ENCODE peak calls at places on chromosomes 2 and 18, in nine cellular contexts. F, X, T, R, J, U, V, G and I are unnamed samples.
A peak's percentile ranks its signal among the peaks of the same experiment; 100 is the strongest.

GRCh38 chr18:46220116-46220515 is 115.9 kb downstream of the HAUS1 start:
- DNase-seq in F (no peak), X (no peak), T (no peak), R (no peak), J (no peak), U (no peak), V (peak; percentile 16), G (peak; percentile 63), I (no peak)

GRCh38 chr2:224221455-224221913 is 180.4 kb downstream of the FAM124B start:
- DNase-seq in F (peak; percentile 88), X (no peak), T (no peak), R (peak; percentile 52), J (no peak), U (no peak), V (peak; percentile 97), G (peak; percentile 87), I (peak; percentile 93)

GRCh38 chr18:2112435-2113045 is 458.8 kb downstream of the METTL4 start:
- DNase-seq in F (no peak), X (no peak), T (no peak), R (no peak), J (no peak), U (no peak), V (peak; percentile 81), G (peak; percentile 8), I (peak; percentile 55)

GRCh38 chr18:35076556-35076955 is 35.3 kb downstream of the MAPRE2 start:
- DNase-seq in F (peak; percentile 93), X (no peak), T (no peak), R (no peak), J (no peak), U (no peak), V (peak; percentile 41), G (peak; percentile 93), I (peak; percentile 35)

GRCh38 chr2:105592288-105592687 is 152.4 kb upstream of the NCK2 start:
- DNase-seq in F (no peak), X (no peak), T (no peak), R (no peak), J (no peak), U (no peak), V (no peak), G (no peak), I (no peak)

GRCh38 chr2:128775064-128775347 is 456.3 kb upstream of the HS6ST1 start:
- DNase-seq in F (no peak), X (no peak), T (no peak), R (peak; percentile 7), J (no peak), U (no peak), V (no peak), G (no peak), I (no peak)

GRCh38 chr2:43215673-43216255 is 10.6 kb downstream of the ZFP36L2 start:
- DNase-seq in F (no peak), X (no peak), T (no peak), R (no peak), J (peak; percentile 3), U (no peak), V (no peak), G (no peak), I (no peak)

GRCh38 chr2:26608557-26608956 is 32.6 kb downstream of the CIB4 start:
- DNase-seq in F (no peak), X (no peak), T (no peak), R (no peak), J (no peak), U (no peak), V (no peak), G (no peak), I (no peak)

GRCh38 chr2:130302164-130302886 is 40.4 kb upstream of the IMP4 start:
- DNase-seq in F (no peak), X (no peak), T (no peak), R (no peak), J (no peak), U (no peak), V (no peak), G (no peak), I (no peak)

GRCh38 chr18:77086656-77087390 is 45.8 kb downstream of the MBP start:
- DNase-seq in F (peak; percentile 65), X (no peak), T (peak; percentile 59), R (no peak), J (no peak), U (no peak), V (no peak), G (peak; percentile 36), I (no peak)

DNA sequence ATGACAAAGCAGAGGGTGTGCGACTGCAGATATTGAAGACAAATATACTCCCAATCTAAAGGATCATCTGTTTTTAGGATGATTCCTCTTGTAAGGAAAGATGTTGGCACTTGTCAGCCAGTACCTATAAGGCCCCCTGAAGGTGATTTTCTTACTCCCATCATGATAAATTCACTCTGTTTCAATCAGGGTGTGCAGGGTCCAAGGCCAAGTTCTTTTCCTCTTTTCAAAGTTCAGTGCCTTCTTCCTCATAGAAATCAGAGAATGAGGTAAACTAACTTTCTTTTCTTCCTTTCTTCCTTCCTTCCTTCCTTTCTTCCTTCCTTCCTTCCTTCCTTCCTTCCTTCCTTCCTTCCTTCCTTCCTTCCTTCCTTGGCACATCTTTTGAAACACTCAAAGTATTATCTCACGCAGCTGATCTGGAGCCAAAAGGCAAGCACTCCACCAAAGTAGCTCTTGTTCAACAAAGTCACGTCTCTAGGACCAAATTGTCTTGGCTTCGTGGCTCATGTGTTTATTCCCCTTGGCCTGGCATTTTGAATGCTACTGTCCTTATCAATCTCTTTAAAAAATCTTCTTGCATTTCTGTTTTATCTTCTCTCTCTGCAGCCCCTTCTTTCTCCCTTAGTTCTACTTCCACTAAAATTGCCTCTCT is 87.7 kb downstream of the DCC start:
- DNase-seq in F (no peak), X (no peak), T (no peak), R (no peak), J (no peak), U (no peak), V (no peak), G (no peak), I (no peak)
- TF ChIP-seq CTCF in F (no peak), X (no peak), T (no peak), R (no peak), J (no peak), U (no peak), V (no peak), G (no peak), I (no peak)

DNA sequence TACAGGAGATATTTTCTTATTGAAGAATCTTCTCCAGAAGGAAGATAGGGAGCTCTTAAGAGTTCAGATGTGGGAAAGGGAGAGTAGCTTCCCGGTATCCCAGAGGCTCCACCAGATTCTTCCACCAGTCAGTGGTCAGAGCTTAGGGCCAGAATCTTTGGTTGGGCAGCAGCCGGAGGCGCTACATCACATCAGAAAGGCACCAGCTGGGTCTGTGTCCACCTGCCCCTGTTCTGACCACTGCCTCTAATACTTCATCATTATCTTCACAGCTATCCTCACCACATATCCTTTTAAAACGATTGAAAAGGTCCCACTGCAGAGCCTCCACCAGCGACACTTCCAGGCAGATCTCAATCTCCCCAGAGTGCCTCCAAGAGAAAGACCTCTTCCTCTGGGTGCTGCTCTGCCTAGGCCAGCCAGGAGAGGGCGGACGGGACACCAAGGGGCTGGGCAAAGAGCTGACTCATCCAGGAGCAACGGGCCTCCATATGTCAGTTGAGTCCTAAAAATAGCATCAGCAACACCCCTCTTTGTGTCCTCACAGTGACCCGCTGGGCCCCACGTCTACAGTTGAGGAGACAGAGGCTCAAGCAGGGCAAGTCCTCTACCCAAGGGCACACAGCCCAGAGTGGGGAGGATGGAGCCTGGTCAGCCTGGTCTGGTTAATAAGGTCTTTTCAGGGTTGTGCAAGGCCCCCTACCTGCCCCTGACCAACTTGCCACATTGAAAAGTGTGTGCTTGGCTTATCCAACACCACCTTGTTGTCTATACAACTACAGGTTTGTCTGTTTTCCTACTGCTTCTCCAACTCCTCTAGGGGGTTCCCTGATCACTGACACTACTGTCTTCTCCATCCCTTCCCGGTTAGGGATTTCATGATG is 81.2 kb downstream of the ADD2 start:
- DNase-seq in F (no peak), X (peak; percentile 97), T (peak; percentile 81), R (peak; percentile 89), J (no peak), U (no peak), V (peak; percentile 55), G (peak; percentile 50), I (peak; percentile 81)
- TF ChIP-seq CTCF in F (peak; percentile 19), X (peak; percentile 90), T (peak; percentile 58), R (peak; percentile 79), J (peak; percentile 13), U (peak; percentile 35), V (peak; percentile 65), G (peak; percentile 45), I (peak; percentile 41)

GRCh38 chr2:113240150-113240914 is 38.4 kb downstream of the PAX8 start:
- DNase-seq in F (peak; percentile 89), X (no peak), T (no peak), R (no peak), J (peak; percentile 81), U (no peak), V (peak; percentile 88), G (peak; percentile 86), I (peak; percentile 83)
- TF ChIP-seq CTCF in F (no peak), X (no peak), T (no peak), R (no peak), J (no peak), U (no peak), V (no peak), G (no peak), I (no peak)

DNA sequence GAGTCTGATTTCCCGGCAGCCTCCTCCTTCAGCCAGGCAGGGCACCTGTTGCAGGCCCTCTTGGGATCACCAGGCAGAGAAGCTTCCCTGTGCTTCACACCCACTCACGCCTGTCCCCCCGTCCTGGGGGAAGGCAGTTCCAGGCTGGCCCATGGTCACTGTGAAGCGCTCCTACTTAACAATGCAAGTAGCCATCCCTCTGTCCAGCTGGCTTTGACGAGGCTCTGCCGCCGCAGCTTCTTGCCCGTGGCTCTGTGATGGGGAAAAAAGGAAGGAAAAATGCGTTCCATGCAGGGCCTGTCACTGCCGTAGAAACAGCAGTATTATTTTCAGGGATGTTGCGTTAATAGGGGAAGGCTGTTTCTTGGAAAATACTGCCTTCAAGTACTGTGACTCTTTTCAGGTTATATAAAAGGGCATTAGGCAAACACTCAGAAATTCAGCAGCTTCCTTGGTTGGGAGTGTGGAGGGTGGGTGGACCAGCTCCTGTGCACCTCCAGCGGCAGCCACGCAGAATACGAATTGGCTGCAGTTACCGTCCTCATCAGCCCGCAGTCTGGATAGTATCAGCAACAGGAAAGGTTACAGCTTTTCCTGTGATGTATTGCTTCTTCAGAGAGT is 232.3 kb downstream of the KLHL29 start:
- DNase-seq in F (peak; percentile 56), X (no peak), T (peak; percentile 76), R (no peak), J (peak; percentile 68), U (no peak), V (no peak), G (peak; percentile 63), I (no peak)
- TF ChIP-seq CTCF in F (peak; percentile 56), X (no peak), T (no peak), R (no peak), J (peak; percentile 44), U (no peak), V (no peak), G (peak; percentile 69), I (no peak)